ENCODE peak calls at places on chromosomes 11 and 22, in four cellular contexts. K is right lobe of liver, H is astrocyte, C is esophagus squamous epithelium. J is an unnamed sample.

GRCh38 chr11:60710482-60710881 is 11.1 kb downstream of the MS4A8 start:
- DNase-seq in K (no peak), H (no peak), C (no peak), J (peak; percentile 5)

GRCh38 chr22:48827904-48828555 is 999.6 kb downstream of the BRD1 start:
- DNase-seq in K (no peak), H (no peak), C (no peak), J (no peak)

GRCh38 chr22:45731041-45731797 is 59.6 kb downstream of the ATXN10 start:
- DNase-seq in K (no peak), H (peak; percentile 82), C (no peak), J (peak; percentile 44)

GRCh38 chr11:128686745-128687177 is 7.1 kb upstream of the FLI1 start:
- DNase-seq in K (no peak), H (no peak), C (no peak), J (peak; percentile 35)

GRCh38 chr22:19960491-19961200 is 19.0 kb upstream of the TXNRD2 start:
- DNase-seq in K (no peak), H (no peak), C (no peak), J (no peak)

GRCh38 chr22:42617155-42617983 is 2.7 kb upstream of the POLDIP3 start:
- DNase-seq in K (no peak), H (no peak), C (no peak), J (no peak)

GRCh38 chr11:2260491-2261364 is 9.7 kb downstream of the ASCL2 start:
- DNase-seq in K (no peak), H (no peak), C (no peak), J (no peak)

GRCh38 chr11:65776710-65777141 is 4.0 kb downstream of the AP5B1 start:
- DNase-seq in K (peak; percentile 49), H (no peak), C (no peak), J (no peak)

GRCh38 chr11:86592047-86592564 is 80.3 kb downstream of the ME3 start:
- DNase-seq in K (no peak), H (peak; percentile 78), C (no peak), J (peak; percentile 32)

GRCh38 chr11:67606150-67606476 is 623 bp upstream of the NDUFV1 start:
- DNase-seq in K (no peak), H (peak; percentile 16), C (no peak), J (no peak)

GRCh38 chr11:13479688-13480087 is 16.1 kb downstream of the PTH start:
- DNase-seq in K (no peak), H (no peak), C (no peak), J (no peak)

GRCh38 chr11:12529793-12530192 is 144.4 kb upstream of the TEAD1 start:
- DNase-seq in K (no peak), H (no peak), C (no peak), J (no peak)

GRCh38 chr22:27638329-27639179 is 163.0 kb downstream of the MN1 start:
- DNase-seq in K (no peak), H (no peak), C (no peak), J (no peak)

GRCh38 chr22:32866953-32867352 is 65.4 kb downstream of the TIMP3 start:
- DNase-seq in K (no peak), H (no peak), C (no peak), J (no peak)

GRCh38 chr11:29432719-29433325 is 584.0 kb downstream of the KCNA4 start:
- DNase-seq in K (no peak), H (no peak), C (no peak), J (no peak)

GRCh38 chr22:42001127-42001526 is 2.5 kb downstream of the WBP2NL start:
- DNase-seq in K (no peak), H (no peak), C (no peak), J (no peak)

GRCh38 chr11:121595717-121596156 is 143.0 kb upstream of the SORL1-AS1 start:
- DNase-seq in K (peak; percentile 78), H (peak; percentile 100), C (no peak), J (peak; percentile 96)

GRCh38 chr22:48919187-48919590 is 908.5 kb downstream of the BRD1 start:
- DNase-seq in K (no peak), H (no peak), C (no peak), J (no peak)

GRCh38 chr11:112784323-112785073 is 176.7 kb upstream of the NCAM1 start:
- DNase-seq in K (peak; percentile 59), H (peak; percentile 94), C (no peak), J (peak; percentile 0)

GRCh38 chr22:41568811-41569210 is 8.0 kb downstream of the CSDC2 start:
- DNase-seq in K (no peak), H (no peak), C (no peak), J (no peak)

GRCh38 chr11:102111011-102111786 is 952 bp downstream of the YAP1 start:
- DNase-seq in K (peak; percentile 86), H (peak; percentile 72), C (no peak), J (peak; percentile 80)

GRCh38 chr11:74693531-74693930 is 37.7 kb downstream of the CHRDL2 start:
- DNase-seq in K (no peak), H (no peak), C (no peak), J (no peak)

DNA sequence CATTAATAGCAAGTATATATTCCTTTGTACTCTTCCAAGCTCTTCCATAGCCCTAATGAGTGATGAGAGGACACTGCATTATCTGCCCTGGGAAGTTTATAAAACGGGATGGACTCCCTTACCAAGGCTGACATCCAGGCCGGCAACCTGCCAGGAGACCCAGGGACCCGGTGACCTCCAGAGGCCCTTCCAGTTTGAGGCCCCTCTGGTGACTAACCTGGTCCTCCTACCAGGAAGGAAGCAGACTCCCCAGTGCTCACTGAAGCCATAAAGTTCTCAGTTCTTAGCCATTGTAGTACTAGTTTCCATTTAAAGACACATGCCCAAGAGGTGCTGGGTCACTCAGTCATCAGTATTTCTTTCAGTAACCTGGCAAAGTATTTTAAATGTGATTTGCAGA is 345.4 kb downstream of the TENM4 start:
- DNase-seq in K (no peak), H (no peak), C (no peak), J (no peak)
- H3K27ac ChIP-seq in K (no peak overlapping the region), H (no peak overlapping the region), C (no peak overlapping the region), J (no peak overlapping the region)

GRCh38 chr11:130114726-130115125 is 44.9 kb upstream of the ST14 start:
- DNase-seq in K (peak; percentile 83), H (no peak), C (no peak), J (no peak)

GRCh38 chr11:130114281-130114680 is 44.6 kb downstream of the APLP2 start:
- DNase-seq in K (no peak), H (no peak), C (no peak), J (no peak)

GRCh38 chr11:130109441-130109840 is 39.7 kb downstream of the APLP2 start:
- DNase-seq in K (no peak), H (no peak), C (no peak), J (no peak)

GRCh38 chr11:130110325-130111108 is 40.8 kb downstream of the APLP2 start:
- DNase-seq in K (no peak), H (no peak), C (no peak), J (no peak)

DNA sequence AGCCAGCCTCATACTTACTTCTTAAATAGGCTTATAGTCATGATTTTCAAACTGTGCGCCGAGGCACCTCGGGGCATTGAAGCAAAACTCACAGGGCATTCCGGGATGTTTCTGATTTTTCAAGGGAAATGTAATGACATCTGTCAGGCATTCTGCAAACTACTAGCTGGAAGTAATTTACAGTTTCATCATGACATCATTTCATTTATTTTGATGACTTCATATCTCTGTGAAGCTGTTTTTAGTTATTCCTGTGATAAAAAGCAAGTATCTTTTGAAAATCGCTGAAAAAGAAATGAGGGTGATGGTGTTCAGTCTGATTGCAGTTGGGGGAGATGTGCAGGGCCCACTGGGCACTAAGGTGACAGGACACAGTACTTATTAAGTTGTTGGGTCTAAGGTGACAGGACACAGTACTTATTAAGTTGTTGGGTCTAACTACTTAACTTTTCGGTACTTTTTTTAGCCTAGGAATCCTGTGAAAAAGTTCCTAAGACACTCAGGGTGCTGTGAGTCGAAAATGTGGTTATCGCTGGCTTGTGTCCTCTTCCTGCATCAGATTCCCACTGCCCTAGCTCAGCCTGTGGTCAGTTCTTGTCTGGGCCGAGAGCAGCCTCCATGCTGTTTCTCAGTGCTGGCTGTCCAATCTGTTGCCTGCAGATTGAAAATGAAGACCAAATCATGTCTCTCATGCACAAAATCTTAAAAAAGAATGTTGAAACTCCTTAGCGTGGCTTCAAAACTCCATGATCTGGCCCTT is 42.6 kb downstream of the APLP2 start:
- DNase-seq in K (no peak), H (peak; percentile 50), C (no peak), J (no peak)
- H3K36me3 ChIP-seq in K (peaks cover 4% of the 10 kb centered on the region), H (peaks cover 13% of the 10 kb centered on the region), C (peaks cover 9% of the 10 kb centered on the region), J (no peaks in the 10 kb centered on the region)

GRCh38 chr11:107928046-107928766 is at the start of gene RAB39A:
- DNase-seq in K (peak; percentile 64), H (peak; percentile 83), C (peak; percentile 62), J (peak; percentile 95)
- H3K27ac ChIP-seq in K (peak within 1 kb of the TSS; percentile 33), H (no peak within 1 kb of the TSS), C (peak within 1 kb of the TSS; percentile 67), J (no peak within 1 kb of the TSS)

GRCh38 chr22:31850135-31850534 is 94.2 kb upstream of the YWHAH start:
- DNase-seq in K (no peak), H (no peak), C (no peak), J (no peak)

GRCh38 chr22:31853736-31854500 is 90.4 kb upstream of the YWHAH start:
- DNase-seq in K (no peak), H (no peak), C (no peak), J (no peak)

GRCh38 chr22:31857247-31857646 is 87.1 kb upstream of the YWHAH start:
- DNase-seq in K (no peak), H (no peak), C (no peak), J (no peak)

DNA sequence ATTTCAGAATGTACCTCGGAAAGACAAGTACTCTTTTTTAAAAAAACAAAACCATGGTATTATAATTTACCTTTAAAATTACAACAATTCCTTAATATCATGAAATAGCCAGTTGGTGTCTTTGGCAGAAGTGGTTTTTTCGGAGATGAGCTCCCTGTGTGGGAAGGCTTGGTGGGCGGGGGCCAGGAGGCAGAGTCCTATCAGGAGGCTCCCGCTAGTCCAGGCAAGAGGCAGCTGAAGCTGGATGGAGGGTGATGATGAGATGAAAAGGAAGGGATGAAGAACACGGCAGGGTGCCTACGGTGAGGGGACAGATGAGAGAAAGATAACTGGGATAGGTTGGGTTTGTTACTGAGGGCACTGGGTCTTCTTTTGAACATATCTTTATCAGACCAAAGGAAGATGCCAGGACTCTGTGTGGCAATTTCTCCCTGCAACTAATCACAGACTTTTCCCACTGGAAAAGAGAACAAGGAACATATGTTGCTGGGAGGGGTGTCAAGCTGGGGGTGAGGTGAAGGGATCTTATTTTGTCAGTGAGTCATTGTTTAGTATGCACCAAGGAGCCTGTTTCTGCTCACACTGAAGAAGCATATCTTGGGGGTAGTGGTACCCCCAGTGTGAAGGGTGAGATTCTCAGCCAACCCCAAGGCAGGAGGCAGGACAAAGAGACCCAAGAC is 91.5 kb upstream of the YWHAH start:
- DNase-seq in K (no peak), H (no peak), C (no peak), J (peak; percentile 19)
- H3K36me3 ChIP-seq in K (peaks cover 3% of the 10 kb centered on the region), H (peaks cover 3% of the 10 kb centered on the region), C (peaks cover 20% of the 10 kb centered on the region), J (peaks cover 12% of the 10 kb centered on the region)

GRCh38 chr11:15967966-15968365 is 388.4 kb downstream of the SOX6 start:
- DNase-seq in K (no peak), H (peak; percentile 52), C (no peak), J (no peak)
- H3K27ac ChIP-seq in K (peak overlapping the region; percentile 52), H (no peak overlapping the region), C (peak overlapping the region; percentile 90), J (peak overlapping the region; percentile 84)